ENCODE peak calls at places on chromosomes 5 and 9, in seven cellular contexts. I is mesenchymal stem cell, N is trophoblast cell, A is H9, B is neuronal stem cell, C is mesendoderm, T is H1. Z is an unnamed sample.

GRCh38 chr5:63401434-63402046 is 560.7 kb downstream of the HTR1A start:
- DNase-seq in A (peak), I (peak), T (peak), N (peak), B (peak), C (peak), Z (peak)

GRCh38 chr9:23545728-23546127 is 280.3 kb downstream of the ELAVL2 start:
- DNase-seq in C (no peak), B (no peak), I (no peak), N (no peak), A (no peak), T (no peak), Z (no peak)

GRCh38 chr9:27033815-27034403 is 28.4 kb upstream of the LRRC19 start:
- DNase-seq in T (peak), B (peak), A (no peak), I (peak), C (peak), N (peak), Z (peak)

GRCh38 chr5:75584641-75585040 is 26.6 kb upstream of the ANKDD1B start:
- DNase-seq in I (peak), B (no peak), N (peak), A (no peak), T (no peak), C (no peak), Z (no peak)

GRCh38 chr9:115524467-115525059 is 406.6 kb upstream of the TNC start:
- DNase-seq in T (no peak), B (peak), A (no peak), N (peak), I (peak), C (peak), Z (peak)

GRCh38 chr9:108688051-108688450 is 167.7 kb downstream of the ACTL7B start:
- DNase-seq in I (no peak), T (no peak), N (peak), C (no peak), B (no peak), A (no peak), Z (no peak)

GRCh38 chr9:6218099-6218502 is 2.5 kb downstream of the IL33 start:
- DNase-seq in T (no peak), C (peak), A (no peak), I (peak), N (peak), B (no peak), Z (peak)

GRCh38 chr5:89128097-89128496 is 245.1 kb upstream of the MEF2C start:
- DNase-seq in A (no peak), I (peak), C (peak), T (no peak), N (no peak), B (no peak), Z (peak)

GRCh38 chr9:33782395-33783152 is 12.8 kb upstream of the PRSS3 start:
- DNase-seq in C (no peak), B (no peak), N (no peak), T (no peak), I (peak), A (no peak), Z (peak)

GRCh38 chr5:76787237-76787636 is 31.6 kb upstream of the F2RL1 start:
- DNase-seq in N (peak), I (peak), T (no peak), B (no peak), A (no peak), C (no peak), Z (peak)

GRCh38 chr5:56123531-56124243 is 109.4 kb downstream of the ANKRD55 start:
- DNase-seq in B (peak), N (peak), T (peak), C (peak), A (peak), I (peak), Z (peak)

GRCh38 chr5:6592611-6593010 is 40.2 kb downstream of the NSUN2 start:
- DNase-seq in C (no peak), A (no peak), N (peak), B (no peak), T (no peak), I (no peak), Z (peak)

GRCh38 chr5:17276445-17276844 is 59.0 kb downstream of the BASP1 start:
- DNase-seq in I (no peak), N (no peak), B (no peak), T (no peak), A (no peak), C (no peak), Z (no peak)

GRCh38 chr5:2697446-2698200 is 53.9 kb downstream of the IRX2 start:
- DNase-seq in A (no peak), I (no peak), N (peak), C (no peak), T (no peak), B (no peak), Z (no peak)

GRCh38 chr5:159571501-159572244 is 241.4 kb upstream of the IL12B start:
- DNase-seq in C (peak), N (peak), B (no peak), T (no peak), A (no peak), I (no peak), Z (no peak)

GRCh38 chr5:74384851-74385250 is 255.7 kb downstream of the ENC1 start:
- DNase-seq in I (no peak), B (no peak), T (no peak), N (no peak), A (no peak), C (no peak), Z (no peak)

GRCh38 chr9:133691191-133691590 is 47.0 kb downstream of the SARDH start:
- DNase-seq in I (no peak), A (no peak), B (no peak), T (no peak), N (no peak), C (no peak), Z (no peak)

GRCh38 chr5:18465833-18466681 is 831.8 kb downstream of the TAF11L14 start:
- DNase-seq in N (peak), I (peak), T (peak), C (peak), B (peak), A (peak), Z (peak)

GRCh38 chr5:76737846-76738245 is 21.9 kb downstream of the F2R start:
- DNase-seq in T (no peak), N (no peak), C (no peak), I (peak), B (no peak), A (no peak), Z (peak)

GRCh38 chr5:119288364-119289047 is 67.3 kb upstream of the TNFAIP8 start:
- DNase-seq in T (no peak), B (no peak), N (peak), C (no peak), A (no peak), I (no peak), Z (peak)

GRCh38 chr9:129008469-129008965 is 19.6 kb downstream of the SH3GLB2 start:
- DNase-seq in I (no peak), N (no peak), T (no peak), A (no peak), C (no peak), B (no peak), Z (no peak)

GRCh38 chr5:32071351-32071944 is 102.7 kb downstream of the GOLPH3 start:
- DNase-seq in I (peak), N (no peak), T (no peak), A (no peak), B (no peak), C (no peak), Z (no peak)

GRCh38 chr9:89366711-89367110 is 48.4 kb downstream of the SECISBP2 start:
- DNase-seq in I (no peak), C (no peak), B (no peak), T (no peak), N (no peak), A (no peak), Z (no peak)

GRCh38 chr5:100827481-100827889 is 75.6 kb downstream of the ST8SIA4 start:
- DNase-seq in T (no peak), A (no peak), B (no peak), I (peak), C (no peak), N (peak), Z (no peak)

GRCh38 chr5:133319905-133320520 is 268.2 kb downstream of the HSPA4 start:
- DNase-seq in C (peak), N (peak), I (no peak), B (no peak), T (no peak), A (no peak), Z (no peak)

GRCh38 chr5:134904621-134905245 is at the start of gene PCBD2:
- DNase-seq in C (peak), N (peak), T (peak), I (peak), B (peak), A (peak), Z (peak)

GRCh38 chr5:37619353-37619752 is 220.5 kb downstream of the GDNF start:
- DNase-seq in B (no peak), A (no peak), I (peak), N (peak), C (no peak), T (no peak), Z (peak)

GRCh38 chr5:173926359-173926758 is 38.2 kb downstream of the CPEB4 start:
- DNase-seq in N (no peak), T (no peak), C (no peak), B (no peak), I (peak), A (no peak), Z (peak)

GRCh38 chr9:76835571-76836283 is 70.2 kb downstream of the PRUNE2 start:
- DNase-seq in C (no peak), N (no peak), T (no peak), I (peak), B (no peak), A (no peak), Z (peak)

GRCh38 chr9:119795395-119795794 is 426.2 kb upstream of the BRINP1 start:
- DNase-seq in B (no peak), A (no peak), C (no peak), T (no peak), I (no peak), N (no peak), Z (no peak)

GRCh38 chr9:69900406-69900805 is 79.8 kb downstream of the CFAP95 start:
- DNase-seq in I (peak), C (no peak), A (no peak), B (no peak), T (no peak), N (no peak), Z (peak)

GRCh38 chr5:98173334-98173733 is 600.1 kb upstream of the RGMB start:
- DNase-seq in T (no peak), C (no peak), B (no peak), N (no peak), I (no peak), A (no peak), Z (peak)

GRCh38 chr5:159459951-159460538 is 129.8 kb upstream of the IL12B start:
- DNase-seq in B (no peak), A (no peak), C (no peak), T (no peak), N (peak), I (peak), Z (peak)

GRCh38 chr9:129391215-129391614 is 213.2 kb upstream of the IER5L start:
- DNase-seq in B (no peak), A (no peak), T (no peak), N (no peak), I (no peak), C (no peak), Z (no peak)

GRCh38 chr9:83986765-83987401 is 6.3 kb downstream of the RMI1 start:
- DNase-seq in N (peak), T (no peak), A (no peak), B (no peak), I (no peak), C (no peak), Z (peak)

GRCh38 chr5:65125681-65126080 is 356.0 kb downstream of the ADAMTS6 start:
- DNase-seq in B (no peak), N (no peak), C (no peak), T (peak), I (no peak), A (no peak), Z (no peak)

GRCh38 chr9:119639287-119639955 is 270.2 kb upstream of the BRINP1 start:
- DNase-seq in A (no peak), N (peak), T (no peak), I (no peak), C (peak), B (peak), Z (no peak)

GRCh38 chr9:35758475-35759050 is 4.5 kb upstream of the MSMP start:
- DNase-seq in N (no peak), C (no peak), B (no peak), I (no peak), T (no peak), A (no peak), Z (no peak)

GRCh38 chr5:109239501-109239900 is 170.3 kb downstream of the PJA2 start:
- DNase-seq in A (no peak), T (no peak), I (no peak), B (no peak), C (peak), N (peak), Z (no peak)

GRCh38 chr9:110030632-110031031 is 177.3 kb downstream of the C9orf152 start:
- DNase-seq in B (no peak), T (no peak), C (no peak), I (peak), A (no peak), N (peak), Z (peak)

GRCh38 chr9:110031511-110032173 is 176.3 kb downstream of the C9orf152 start:
- DNase-seq in B (no peak), N (peak), A (no peak), C (no peak), T (no peak), I (peak), Z (peak)

GRCh38 chr9:110029422-110029814 is 178.5 kb downstream of the C9orf152 start:
- DNase-seq in I (peak), T (no peak), A (no peak), C (peak), N (peak), B (no peak), Z (peak)

GRCh38 chr9:110028281-110029075 is 179.5 kb downstream of the C9orf152 start:
- DNase-seq in B (no peak), I (peak), C (no peak), T (no peak), N (no peak), A (no peak), Z (no peak)

GRCh38 chr9:110029815-110030480 is 178.0 kb downstream of the C9orf152 start:
- DNase-seq in B (no peak), N (peak), T (no peak), A (no peak), C (peak), I (no peak), Z (no peak)
- H2BK5ac ChIP-seq in B (no peak), N (no peak), T (no peak), A (no peak), C (no peak), I (no peak), Z (peak)

GRCh38 chr5:150738862-150739261 is 20.0 kb downstream of the DCTN4 start:
- DNase-seq in A (no peak), I (no peak), C (no peak), B (no peak), N (peak), T (no peak), Z (no peak)

GRCh38 chr5:150729859-150730258 is 29.0 kb downstream of the DCTN4 start:
- DNase-seq in N (no peak), B (no peak), T (no peak), C (no peak), A (no peak), I (no peak), Z (peak)

GRCh38 chr5:150731669-150732068 is 27.1 kb downstream of the DCTN4 start:
- DNase-seq in C (no peak), I (no peak), A (no peak), B (no peak), T (no peak), N (no peak), Z (no peak)

DNA sequence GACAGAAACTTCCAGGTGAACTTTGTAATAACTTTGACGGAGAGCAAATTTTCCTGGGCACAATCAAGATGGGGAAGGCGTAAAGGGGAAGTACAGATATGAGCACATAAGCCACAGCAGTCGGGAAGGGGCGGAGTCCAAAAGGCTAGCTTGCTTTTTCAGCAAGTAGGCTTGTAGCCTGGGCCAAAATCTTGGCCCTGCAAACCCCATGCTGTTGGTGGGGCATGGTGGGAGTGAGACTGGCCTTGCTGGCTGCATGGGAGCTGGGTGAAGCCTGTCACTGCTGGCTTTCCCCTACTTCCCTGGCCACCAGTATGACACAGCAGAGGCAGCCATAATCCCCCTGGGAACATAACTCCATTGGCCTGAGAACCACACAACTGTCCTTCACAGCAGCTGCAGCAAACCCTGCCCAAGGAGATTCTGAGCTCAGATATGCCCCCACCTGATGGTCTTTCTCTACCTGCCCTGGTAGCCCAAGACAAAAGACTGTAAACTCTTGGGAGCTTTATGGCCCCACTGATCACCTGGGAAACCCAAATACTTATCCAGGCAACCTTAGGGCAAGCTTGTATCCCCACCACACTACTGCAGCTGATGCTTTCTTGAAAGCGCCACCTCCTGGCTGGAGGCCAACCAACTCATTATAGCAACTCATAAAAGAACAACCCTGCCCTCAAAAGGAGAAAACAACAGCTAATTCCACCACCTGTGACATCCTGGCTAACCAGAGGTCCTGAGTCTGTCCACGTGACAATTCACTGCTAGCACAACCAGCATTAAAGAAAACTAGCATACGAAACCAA is 24.0 kb downstream of the DCTN4 start:
- DNase-seq in C (peak), T (peak), N (peak), B (no peak), I (no peak), A (no peak), Z (no peak)
- H3K18ac ChIP-seq in C (no peak), T (no peak), N (no peak), B (no peak), I (no peak), A (no peak), Z (no peak)

GRCh38 chr9:137441935-137442321 is 771 bp upstream of the ENTPD8 start:
- DNase-seq in I (no peak), T (no peak), B (no peak), C (no peak), N (peak), A (no peak), Z (no peak)
- H2BK5ac ChIP-seq in I (no peak), T (no peak), B (no peak), C (no peak), N (no peak), A (no peak), Z (no peak)

DNA sequence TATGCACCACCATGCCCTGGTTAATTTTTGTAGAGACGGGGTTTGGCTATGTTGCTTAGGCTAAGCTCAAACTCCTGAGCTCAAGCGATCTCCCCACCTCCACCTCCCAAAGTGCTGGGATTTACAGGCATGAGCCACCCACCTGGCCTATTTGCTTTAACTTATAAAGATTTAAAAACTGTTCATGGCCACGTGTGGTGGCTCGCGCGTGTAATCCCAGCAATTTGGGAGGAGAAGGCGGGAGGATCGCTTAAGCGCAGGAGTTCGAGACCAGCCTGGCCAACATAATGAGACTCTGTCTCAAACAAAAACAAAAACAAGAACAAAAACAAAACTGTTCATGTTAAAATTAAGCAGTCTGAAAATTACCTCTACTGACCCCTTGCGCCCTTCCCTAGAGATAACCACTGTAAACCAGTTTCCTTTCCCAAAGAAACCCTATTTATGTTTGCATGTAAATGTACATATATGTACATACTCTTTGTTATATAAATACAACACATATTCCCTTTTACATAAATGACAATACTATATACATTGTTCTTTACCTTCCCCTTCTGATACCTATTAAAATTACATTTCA is 1.5 kb downstream of the AK6 start:
- DNase-seq in B (no peak), C (no peak), A (no peak), T (no peak), I (peak), N (peak), Z (no peak)
- H3K18ac ChIP-seq in B (no peak), C (no peak), A (no peak), T (no peak), I (no peak), N (peak), Z (no peak)

DNA sequence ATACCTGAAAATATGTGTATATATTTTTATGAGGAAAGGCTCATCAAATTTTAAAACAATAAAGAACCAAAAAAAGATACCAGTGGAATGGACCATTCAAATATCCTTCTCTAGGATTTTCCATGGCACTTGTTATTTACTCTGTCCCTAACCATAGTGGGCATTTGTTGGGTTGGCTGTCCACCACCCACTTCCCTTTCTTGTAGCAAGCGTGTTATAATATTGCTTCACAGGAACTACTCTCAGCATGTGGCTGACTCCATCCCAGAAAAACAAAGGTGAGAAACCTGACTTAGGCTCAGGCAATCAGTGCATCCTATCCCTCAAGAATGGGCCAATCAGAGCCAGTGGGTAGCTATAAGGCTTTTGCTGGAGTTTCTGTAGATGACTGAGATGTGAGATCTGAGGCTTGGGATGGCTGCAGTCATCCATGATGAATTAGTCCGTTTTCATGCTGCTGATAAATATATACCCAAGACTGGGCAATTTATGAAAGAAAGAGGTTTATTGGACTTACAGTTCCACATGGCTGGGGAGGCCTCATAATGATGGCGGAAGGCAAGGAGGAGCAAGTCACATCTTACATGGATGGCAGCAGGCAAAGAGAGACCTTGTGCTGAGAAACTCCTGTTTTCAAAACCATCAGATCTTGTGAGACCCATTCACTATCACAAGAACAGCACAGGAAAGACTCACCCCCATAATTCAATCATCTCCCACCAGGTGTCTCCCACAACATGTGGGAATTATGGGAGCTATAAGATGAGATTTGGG is 17.2 kb downstream of the C5orf63 start:
- DNase-seq in N (no peak), I (no peak), C (no peak), A (no peak), B (no peak), T (no peak), Z (no peak)
- H2BK5ac ChIP-seq in N (no peak), I (no peak), C (no peak), A (no peak), B (no peak), T (no peak), Z (no peak)

Z was measured in IMR-90.